ENCODE peak calls at places on chromosomes 5 and 9, in four cellular contexts. F is colonic mucosa, X is A549, J is AG08395. O is an unnamed sample.

GRCh38 chr5:107470007-107470582 is 200.6 kb downstream of the EFNA5 start:
- DNase-seq in F (no peak), X (no peak), J (no peak), O (no peak)

GRCh38 chr9:70479880-70480291 is 65.4 kb upstream of the KLF9 start:
- DNase-seq in F (peak), X (no peak), J (peak), O (peak)

GRCh38 chr5:37565067-37565670 is 186.1 kb downstream of the WDR70 start:
- DNase-seq in F (no peak), X (no peak), J (no peak), O (no peak)

GRCh38 chr9:96408409-96409280 is 9.5 kb downstream of the ZNF367 start:
- DNase-seq in F (no peak), X (no peak), J (no peak), O (no peak)

GRCh38 chr5:157271740-157272271 is 5.9 kb downstream of the CYFIP2 start:
- DNase-seq in F (no peak), X (no peak), J (no peak), O (peak)

GRCh38 chr5:110105692-110106091 is 416.0 kb downstream of the MAN2A1 start:
- DNase-seq in F (no peak), X (no peak), J (peak), O (peak)

GRCh38 chr9:134494273-134494815 is 147.3 kb upstream of the COL5A1 start:
- DNase-seq in F (no peak), X (no peak), J (no peak), O (no peak)

GRCh38 chr5:155381654-155382053 is 368.1 kb downstream of the KIF4B start:
- DNase-seq in F (no peak), X (no peak), J (no peak), O (no peak)

GRCh38 chr9:77846957-77847574 is 184.5 kb downstream of the GNAQ start:
- DNase-seq in F (no peak), X (no peak), J (no peak), O (no peak)

GRCh38 chr5:38672059-38672791 is 115.8 kb upstream of the LIFR start:
- DNase-seq in F (no peak), X (peak), J (no peak), O (no peak)

GRCh38 chr9:112913326-112913725 is 22.6 kb upstream of the SLC46A2 start:
- DNase-seq in F (no peak), X (no peak), J (no peak), O (no peak)